ENCODE peak calls at places on chromosomes 1 and 21, in seven cellular contexts. O is AG10803; A is stimulated activated CD4-positive, alpha-beta T cell treated with anti-CD3 and anti-CD28 coated beads, TNF-alpha, amount 100 ng/mL, for 48 hours; G is activated CD4-positive, CD25-positive, alpha-beta regulatory T cell; R is NCI-H2081; V is effector memory CD4-positive, alpha-beta T cell; F is HEK293T. B is an unnamed sample.
A peak's percentile ranks its signal among the peaks of the same experiment; 100 is the strongest.

GRCh38 chr1:234634387-234634786 is 24.4 kb upstream of the IRF2BP2 start:
- DNase-seq in G (no peak), F (no peak), R (no peak), A (no peak), V (no peak), O (no peak), B (no peak)

GRCh38 chr1:59212715-59213114 is 84.2 kb upstream of the FGGY start:
- DNase-seq in V (no peak), A (no peak), F (no peak), O (no peak), R (no peak), G (no peak), B (no peak)

GRCh38 chr1:197471248-197472035 is 203.4 kb downstream of the CRB1 start:
- DNase-seq in V (no peak), F (no peak), A (no peak), R (peak; percentile 65), G (no peak), O (no peak), B (no peak)

GRCh38 chr1:10980094-10980577 is 32.3 kb upstream of the TARDBP start:
- DNase-seq in G (no peak), A (no peak), O (peak; percentile 93), V (no peak), F (no peak), R (no peak), B (no peak)

GRCh38 chr1:151831605-151832004 is at the start of gene RORC:
- DNase-seq in R (no peak), A (no peak), V (no peak), G (no peak), F (no peak), O (no peak), B (no peak)

GRCh38 chr1:86436041-86436440 is 12.1 kb downstream of the CLCA2 start:
- DNase-seq in F (no peak), R (no peak), V (no peak), O (peak; percentile 22), G (no peak), A (no peak), B (no peak)

GRCh38 chr1:223849352-223849751 is 3.6 kb upstream of the TP53BP2 start:
- DNase-seq in V (no peak), F (no peak), O (no peak), R (no peak), A (no peak), G (no peak), B (no peak)

GRCh38 chr1:115112496-115113375 is 23.4 kb upstream of the TSPAN2 start:
- DNase-seq in F (peak; percentile 73), A (peak; percentile 28), G (peak; percentile 40), V (peak; percentile 20), O (no peak), R (peak; percentile 23), B (no peak)

GRCh38 chr1:160951443-160952128 is 3.0 kb downstream of the ITLN2 start:
- DNase-seq in A (peak; percentile 21), V (peak; percentile 19), G (peak; percentile 21), O (peak; percentile 34), F (peak; percentile 75), R (peak; percentile 40), B (peak; percentile 19)

GRCh38 chr1:236421022-236421421 is 26.9 kb downstream of the EDARADD start:
- DNase-seq in G (no peak), A (no peak), F (peak; percentile 9), V (no peak), R (no peak), O (peak; percentile 30), B (no peak)

GRCh38 chr1:54256756-54257155 is 56.8 kb downstream of the MRPL37 start:
- DNase-seq in G (no peak), O (no peak), R (no peak), V (no peak), F (no peak), A (no peak), B (no peak)

GRCh38 chr1:35452086-35452485 is 105.1 kb downstream of the KIAA0319L start:
- DNase-seq in A (no peak), R (no peak), G (no peak), V (no peak), O (peak; percentile 95), F (no peak), B (no peak)

GRCh38 chr1:160206421-160207117 is 1.4 kb downstream of the PEA15 start:
- DNase-seq in R (peak; percentile 72), O (peak; percentile 92), G (no peak), F (no peak), A (no peak), V (no peak), B (no peak)

GRCh38 chr1:15218287-15219279 is 28.4 kb upstream of the FHAD1 start:
- DNase-seq in O (no peak), F (no peak), V (no peak), A (no peak), G (no peak), R (no peak), B (no peak)

GRCh38 chr1:106861110-106861509 is 195.4 kb upstream of the PRMT6 start:
- DNase-seq in R (no peak), V (no peak), G (no peak), F (no peak), A (no peak), O (no peak), B (no peak)

GRCh38 chr1:234970731-234971476 is 157.7 kb downstream of the TOMM20 start:
- DNase-seq in R (peak; percentile 71), O (peak; percentile 99), V (no peak), A (no peak), G (no peak), F (no peak), B (no peak)

GRCh38 chr1:216576246-216576645 is 147.0 kb downstream of the ESRRG start:
- DNase-seq in R (no peak), F (no peak), A (no peak), G (no peak), V (no peak), O (no peak), B (no peak)

GRCh38 chr1:64759968-64760367 is 15.1 kb downstream of the RAVER2 start:
- DNase-seq in R (no peak), V (no peak), O (no peak), G (no peak), A (no peak), F (no peak), B (no peak)

GRCh38 chr1:35269190-35269988 is 880 bp downstream of the ZMYM4 start:
- DNase-seq in A (no peak), F (peak; percentile 12), R (peak; percentile 12), G (no peak), O (peak; percentile 5), V (no peak), B (no peak)

GRCh38 chr21:44531606-44532128 is 8.3 kb downstream of the KRTAP10-1 start:
- DNase-seq in V (no peak), G (no peak), O (no peak), F (no peak), A (no peak), R (no peak), B (no peak)

GRCh38 chr1:12172042-12172851 is 5.5 kb downstream of the TNFRSF1B start:
- DNase-seq in O (no peak), A (no peak), R (no peak), G (no peak), F (no peak), V (peak; percentile 77), B (no peak)

GRCh38 chr1:161080391-161081150 is 8.8 kb downstream of the NECTIN4 start:
- DNase-seq in F (no peak), G (no peak), A (no peak), V (no peak), R (no peak), O (peak; percentile 57), B (no peak)

GRCh38 chr1:113153116-113153803 is 80.3 kb downstream of the LRIG2 start:
- DNase-seq in F (no peak), A (no peak), V (no peak), O (no peak), R (no peak), G (no peak), B (no peak)

GRCh38 chr1:35377553-35377952 is 109.0 kb downstream of the ZMYM4 start:
- DNase-seq in R (no peak), G (no peak), A (no peak), V (no peak), F (no peak), O (peak; percentile 6), B (no peak)